ENCODE peak calls at places on chromosomes 2 and 18, in five cellular contexts. P, J, A, O and Y are unnamed samples.

GRCh38 chr2:63497561-63497960 is 90.7 kb downstream of the WDPCP start:
- DNase-seq in P (no peak), J (no peak), A (no peak), O (no peak), Y (no peak)

GRCh38 chr2:238133499-238134392 is 4.7 kb upstream of the KLHL30 start:
- DNase-seq in P (no peak), J (no peak), A (no peak), O (no peak), Y (no peak)

GRCh38 chr2:71661782-71662181 is 208.4 kb downstream of the DYSF start:
- DNase-seq in P (no peak), J (no peak), A (no peak), O (no peak), Y (no peak)

GRCh38 chr2:130798472-130799221 is 38.1 kb upstream of the ARHGEF4 start:
- DNase-seq in P (peak), J (no peak), A (peak), O (no peak), Y (peak)

GRCh38 chr2:139165041-139165440 is 384.9 kb upstream of the NXPH2 start:
- DNase-seq in P (no peak), J (no peak), A (no peak), O (no peak), Y (no peak)

GRCh38 chr2:175220075-175220474 is 38.6 kb upstream of the ATP5MC3 start:
- DNase-seq in P (no peak), J (no peak), A (no peak), O (no peak), Y (no peak)

GRCh38 chr2:123915380-123915779 is 109.7 kb upstream of the CNTNAP5 start:
- DNase-seq in P (no peak), J (no peak), A (no peak), O (no peak), Y (no peak)

GRCh38 chr18:46917108-46917807 is at the start of the genes KATNAL2 and PIAS2:
- DNase-seq in P (peak), J (peak), A (peak), O (peak), Y (peak)

GRCh38 chr2:118013221-118013723 is 598 bp downstream of the CCDC93 start:
- DNase-seq in P (no peak), J (peak), A (no peak), O (peak), Y (peak)

GRCh38 chr2:54560146-54560881 is 104.2 kb downstream of the SPTBN1 start:
- DNase-seq in P (peak), J (no peak), A (peak), O (peak), Y (peak)

GRCh38 chr2:56714400-56714799 is 530.6 kb downstream of the CCDC85A start:
- DNase-seq in P (no peak), J (no peak), A (no peak), O (no peak), Y (no peak)

GRCh38 chr2:170944545-170944944 is 15.5 kb downstream of the GORASP2 start:
- DNase-seq in P (no peak), J (no peak), A (no peak), O (no peak), Y (no peak)

GRCh38 chr2:120596990-120597594 is 138.6 kb upstream of the GLI2 start:
- DNase-seq in P (peak), J (no peak), A (peak), O (no peak), Y (peak)

GRCh38 chr2:239792649-239793010 is 232.5 kb downstream of the NDUFA10 start:
- DNase-seq in P (no peak), J (no peak), A (no peak), O (no peak), Y (no peak)

GRCh38 chr2:30481323-30481800 is 34.3 kb downstream of the LCLAT1 start:
- DNase-seq in P (peak), J (no peak), A (no peak), O (no peak), Y (no peak)

GRCh38 chr18:596288-596881 is 403 bp upstream of the CLUL1 start:
- DNase-seq in P (peak), J (peak), A (no peak), O (peak), Y (no peak)

GRCh38 chr2:122236152-122236892 is 480.9 kb downstream of the TSN start:
- DNase-seq in P (peak), J (no peak), A (peak), O (no peak), Y (no peak)

GRCh38 chr2:70627499-70627898 is 73.9 kb upstream of the TGFA start:
- DNase-seq in P (peak), J (no peak), A (peak), O (no peak), Y (peak)

GRCh38 chr2:20514596-20515269 is 67.9 kb downstream of the RHOB start:
- DNase-seq in P (peak), J (no peak), A (peak), O (no peak), Y (peak)

GRCh38 chr2:102704531-102704930 is 57.3 kb upstream of the TMEM182 start:
- DNase-seq in P (no peak), J (no peak), A (no peak), O (no peak), Y (no peak)

GRCh38 chr2:237572742-237573101 is 6.3 kb downstream of the PRLH start:
- DNase-seq in P (no peak), J (no peak), A (no peak), O (no peak), Y (no peak)

GRCh38 chr18:62420513-62421209 is 95.6 kb downstream of the TNFRSF11A start:
- DNase-seq in P (peak), J (no peak), A (peak), O (peak), Y (peak)

GRCh38 chr18:62616331-62616805 is 93.5 kb downstream of the ZCCHC2 start:
- DNase-seq in P (peak), J (no peak), A (no peak), O (no peak), Y (peak)

GRCh38 chr2:196431957-196432356 is 207.6 kb upstream of the CCDC150 start:
- DNase-seq in P (peak), J (peak), A (peak), O (no peak), Y (peak)

GRCh38 chr2:222440670-222441422 is 16.5 kb downstream of the SGPP2 start:
- DNase-seq in P (peak), J (no peak), A (peak), O (no peak), Y (peak)

GRCh38 chr18:68848242-68848641 is 50.4 kb downstream of the CCDC102B start:
- DNase-seq in P (no peak), J (no peak), A (no peak), O (no peak), Y (no peak)

GRCh38 chr2:209525834-209526281 is 102.0 kb downstream of the MAP2 start:
- DNase-seq in P (peak), J (no peak), A (peak), O (no peak), Y (peak)

GRCh38 chr18:505483-506122 is 5.1 kb upstream of the COLEC12 start:
- DNase-seq in P (no peak), J (no peak), A (no peak), O (peak), Y (no peak)

GRCh38 chr2:195252018-195252417 is 405.0 kb upstream of the SLC39A10 start:
- DNase-seq in P (no peak), J (no peak), A (no peak), O (no peak), Y (no peak)